ENCODE peak calls at places on chromosomes 16 and 17, in nine cellular contexts. One of them, this sample, is unnamed.

GRCh38 chr17:496761-497586 is 144.4 kb upstream of the RPH3AL start:
- DNase-seq in tibial artery: no peak
- DNase-seq in neuronal stem cell: no peak
- DNase-seq in GM23248: peak
- DNase-seq in A549: no peak
- DNase-seq in upper lobe of right lung: no peak
- DNase-seq in tibial nerve: no peak
- DNase-seq in stomach: no peak
- DNase-seq in HepG2: no peak
- DNase-seq in this sample: no peak

GRCh38 chr16:22627043-22627442 is 116.4 kb downstream of the NPIPB5 start:
- DNase-seq in tibial artery: no peak
- DNase-seq in neuronal stem cell: no peak
- DNase-seq in GM23248: no peak
- DNase-seq in A549: no peak
- DNase-seq in upper lobe of right lung: no peak
- DNase-seq in tibial nerve: no peak
- DNase-seq in stomach: no peak
- DNase-seq in HepG2: no peak
- DNase-seq in this sample: no peak

GRCh38 chr17:48757524-48757961 is 29.0 kb upstream of the HOXB13 start:
- DNase-seq in tibial artery: peak
- DNase-seq in neuronal stem cell: no peak
- DNase-seq in GM23248: peak
- DNase-seq in A549: no peak
- DNase-seq in upper lobe of right lung: no peak
- DNase-seq in tibial nerve: no peak
- DNase-seq in stomach: no peak
- DNase-seq in HepG2: no peak
- DNase-seq in this sample: no peak

GRCh38 chr16:88456356-88457292 is 3.5 kb downstream of the ZFPM1 start:
- DNase-seq in tibial artery: no peak
- DNase-seq in neuronal stem cell: no peak
- DNase-seq in GM23248: no peak
- DNase-seq in A549: no peak
- DNase-seq in upper lobe of right lung: no peak
- DNase-seq in tibial nerve: no peak
- DNase-seq in stomach: no peak
- DNase-seq in HepG2: no peak
- DNase-seq in this sample: no peak

GRCh38 chr16:75263291-75263962 is 12.0 kb upstream of the BCAR1 start:
- DNase-seq in tibial artery: no peak
- DNase-seq in neuronal stem cell: no peak
- DNase-seq in GM23248: peak
- DNase-seq in A549: no peak
- DNase-seq in upper lobe of right lung: no peak
- DNase-seq in tibial nerve: no peak
- DNase-seq in stomach: no peak
- DNase-seq in HepG2: no peak
- DNase-seq in this sample: no peak

GRCh38 chr17:9798724-9799123 is 7.3 kb upstream of the DHRS7C start:
- DNase-seq in tibial artery: no peak
- DNase-seq in neuronal stem cell: no peak
- DNase-seq in GM23248: no peak
- DNase-seq in A549: no peak
- DNase-seq in upper lobe of right lung: no peak
- DNase-seq in tibial nerve: no peak
- DNase-seq in stomach: no peak
- DNase-seq in HepG2: no peak
- DNase-seq in this sample: no peak

GRCh38 chr16:72312862-72313261 is 140.9 kb upstream of the PMFBP1 start:
- DNase-seq in tibial artery: no peak
- DNase-seq in neuronal stem cell: no peak
- DNase-seq in GM23248: peak
- DNase-seq in A549: no peak
- DNase-seq in upper lobe of right lung: no peak
- DNase-seq in tibial nerve: no peak
- DNase-seq in stomach: no peak
- DNase-seq in HepG2: no peak
- DNase-seq in this sample: no peak

GRCh38 chr16:50671644-50672260 is 9.4 kb downstream of the SNX20 start:
- DNase-seq in tibial artery: no peak
- DNase-seq in neuronal stem cell: no peak
- DNase-seq in GM23248: no peak
- DNase-seq in A549: peak
- DNase-seq in upper lobe of right lung: no peak
- DNase-seq in tibial nerve: no peak
- DNase-seq in stomach: no peak
- DNase-seq in HepG2: peak
- DNase-seq in this sample: no peak

GRCh38 chr17:77363821-77364361 is 223.1 kb downstream of the SEC14L1 start:
- DNase-seq in tibial artery: peak
- DNase-seq in neuronal stem cell: no peak
- DNase-seq in GM23248: peak
- DNase-seq in A549: no peak
- DNase-seq in upper lobe of right lung: peak
- DNase-seq in tibial nerve: no peak
- DNase-seq in stomach: no peak
- DNase-seq in HepG2: peak
- DNase-seq in this sample: no peak

GRCh38 chr17:50867856-50868438 is 1.8 kb upstream of the TOB1 start:
- DNase-seq in tibial artery: no peak
- DNase-seq in neuronal stem cell: no peak
- DNase-seq in GM23248: no peak
- DNase-seq in A549: no peak
- DNase-seq in upper lobe of right lung: no peak
- DNase-seq in tibial nerve: no peak
- DNase-seq in stomach: no peak
- DNase-seq in HepG2: no peak
- DNase-seq in this sample: no peak

GRCh38 chr16:1430759-1431496 is at the start of gene PERCC1:
- DNase-seq in tibial artery: no peak
- DNase-seq in neuronal stem cell: no peak
- DNase-seq in GM23248: no peak
- DNase-seq in A549: no peak
- DNase-seq in upper lobe of right lung: no peak
- DNase-seq in tibial nerve: no peak
- DNase-seq in stomach: peak
- DNase-seq in HepG2: peak
- DNase-seq in this sample: no peak

GRCh38 chr17:68351395-68351794 is 60.1 kb downstream of the ARSG start:
- DNase-seq in tibial artery: no peak
- DNase-seq in neuronal stem cell: no peak
- DNase-seq in GM23248: peak
- DNase-seq in A549: peak
- DNase-seq in upper lobe of right lung: no peak
- DNase-seq in tibial nerve: peak
- DNase-seq in stomach: no peak
- DNase-seq in HepG2: no peak
- DNase-seq in this sample: no peak

GRCh38 chr17:61775364-61775763 is 88.0 kb downstream of the BRIP1 start:
- DNase-seq in tibial artery: no peak
- DNase-seq in neuronal stem cell: no peak
- DNase-seq in GM23248: no peak
- DNase-seq in A549: no peak
- DNase-seq in upper lobe of right lung: no peak
- DNase-seq in tibial nerve: no peak
- DNase-seq in stomach: no peak
- DNase-seq in HepG2: no peak
- DNase-seq in this sample: no peak

GRCh38 chr17:80195671-80196529 is 24.2 kb downstream of the SGSH start:
- DNase-seq in tibial artery: no peak
- DNase-seq in neuronal stem cell: no peak
- DNase-seq in GM23248: peak
- DNase-seq in A549: no peak
- DNase-seq in upper lobe of right lung: no peak
- DNase-seq in tibial nerve: no peak
- DNase-seq in stomach: no peak
- DNase-seq in HepG2: peak
- DNase-seq in this sample: no peak

DNA sequence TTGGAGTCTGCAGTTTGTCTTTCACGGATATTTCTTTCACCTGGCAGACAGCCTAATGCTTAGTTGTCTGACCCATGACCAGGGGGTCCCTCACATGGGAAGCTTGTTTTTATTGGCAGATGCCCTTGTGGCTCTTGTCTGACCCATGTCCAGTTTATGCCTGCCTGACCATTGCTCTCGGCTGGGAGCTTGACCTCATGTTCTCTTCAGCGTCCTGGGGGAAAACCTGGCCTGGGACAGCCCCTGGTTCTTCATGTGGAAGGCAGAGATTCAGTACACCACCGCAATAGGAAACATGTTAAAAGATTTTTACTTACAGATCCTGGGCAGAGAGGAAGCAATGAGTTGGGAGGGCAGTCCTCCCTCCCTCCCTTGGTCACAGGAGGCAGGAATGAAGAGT is 302.8 kb upstream of the MYOCD start:
- DNase-seq in tibial artery: no peak
- DNase-seq in neuronal stem cell: no peak
- DNase-seq in GM23248: no peak
- DNase-seq in A549: no peak
- DNase-seq in upper lobe of right lung: no peak
- DNase-seq in tibial nerve: peak
- DNase-seq in stomach: no peak
- DNase-seq in HepG2: no peak
- DNase-seq in this sample: no peak
- H3K27ac ChIP-seq in tibial artery: peak
- H3K27ac ChIP-seq in neuronal stem cell: no peak
- H3K27ac ChIP-seq in GM23248: no peak
- H3K27ac ChIP-seq in A549: no peak
- H3K27ac ChIP-seq in upper lobe of right lung: no peak
- H3K27ac ChIP-seq in tibial nerve: no peak
- H3K27ac ChIP-seq in stomach: no peak
- H3K27ac ChIP-seq in HepG2: no peak
- H3K27ac ChIP-seq in this sample: no peak

GRCh38 chr17:81580481-81580880 is 28.3 kb upstream of the FAAP100 start:
- DNase-seq in tibial artery: no peak
- DNase-seq in neuronal stem cell: no peak
- DNase-seq in GM23248: no peak
- DNase-seq in A549: no peak
- DNase-seq in upper lobe of right lung: no peak
- DNase-seq in tibial nerve: no peak
- DNase-seq in stomach: no peak
- DNase-seq in HepG2: no peak
- DNase-seq in this sample: no peak

GRCh38 chr17:81582769-81583168 is 30.6 kb upstream of the FAAP100 start:
- DNase-seq in tibial artery: no peak
- DNase-seq in neuronal stem cell: no peak
- DNase-seq in GM23248: no peak
- DNase-seq in A549: no peak
- DNase-seq in upper lobe of right lung: no peak
- DNase-seq in tibial nerve: no peak
- DNase-seq in stomach: no peak
- DNase-seq in HepG2: no peak
- DNase-seq in this sample: no peak

GRCh38 chr17:81579821-81580321 is 27.7 kb upstream of the FAAP100 start:
- DNase-seq in tibial artery: no peak
- DNase-seq in neuronal stem cell: no peak
- DNase-seq in GM23248: peak
- DNase-seq in A549: no peak
- DNase-seq in upper lobe of right lung: no peak
- DNase-seq in tibial nerve: no peak
- DNase-seq in stomach: no peak
- DNase-seq in HepG2: no peak
- DNase-seq in this sample: no peak

GRCh38 chr17:81582341-81582740 is 30.2 kb upstream of the FAAP100 start:
- DNase-seq in tibial artery: no peak
- DNase-seq in neuronal stem cell: no peak
- DNase-seq in GM23248: peak
- DNase-seq in A549: no peak
- DNase-seq in upper lobe of right lung: no peak
- DNase-seq in tibial nerve: no peak
- DNase-seq in stomach: no peak
- DNase-seq in HepG2: no peak
- DNase-seq in this sample: no peak

GRCh38 chr17:81581758-81582157 is 29.6 kb upstream of the FAAP100 start:
- DNase-seq in tibial artery: no peak
- DNase-seq in neuronal stem cell: no peak
- DNase-seq in GM23248: no peak
- DNase-seq in A549: no peak
- DNase-seq in upper lobe of right lung: no peak
- DNase-seq in tibial nerve: no peak
- DNase-seq in stomach: no peak
- DNase-seq in HepG2: no peak
- DNase-seq in this sample: no peak
- H3K27ac ChIP-seq in tibial artery: no peak
- H3K27ac ChIP-seq in neuronal stem cell: no peak
- H3K27ac ChIP-seq in GM23248: peak
- H3K27ac ChIP-seq in A549: peak
- H3K27ac ChIP-seq in upper lobe of right lung: no peak
- H3K27ac ChIP-seq in tibial nerve: no peak
- H3K27ac ChIP-seq in stomach: no peak
- H3K27ac ChIP-seq in HepG2: no peak
- H3K27ac ChIP-seq in this sample: no peak

GRCh38 chr16:68492151-68492500 is 43.8 kb upstream of the SMPD3 start:
- DNase-seq in tibial artery: no peak
- DNase-seq in neuronal stem cell: no peak
- DNase-seq in GM23248: no peak
- DNase-seq in A549: no peak
- DNase-seq in upper lobe of right lung: no peak
- DNase-seq in tibial nerve: no peak
- DNase-seq in stomach: no peak
- DNase-seq in HepG2: no peak
- DNase-seq in this sample: no peak
- H3K27ac ChIP-seq in tibial artery: no peak
- H3K27ac ChIP-seq in neuronal stem cell: no peak
- H3K27ac ChIP-seq in GM23248: no peak
- H3K27ac ChIP-seq in A549: no peak
- H3K27ac ChIP-seq in upper lobe of right lung: no peak
- H3K27ac ChIP-seq in tibial nerve: no peak
- H3K27ac ChIP-seq in stomach: peak
- H3K27ac ChIP-seq in HepG2: no peak
- H3K27ac ChIP-seq in this sample: no peak

DNA sequence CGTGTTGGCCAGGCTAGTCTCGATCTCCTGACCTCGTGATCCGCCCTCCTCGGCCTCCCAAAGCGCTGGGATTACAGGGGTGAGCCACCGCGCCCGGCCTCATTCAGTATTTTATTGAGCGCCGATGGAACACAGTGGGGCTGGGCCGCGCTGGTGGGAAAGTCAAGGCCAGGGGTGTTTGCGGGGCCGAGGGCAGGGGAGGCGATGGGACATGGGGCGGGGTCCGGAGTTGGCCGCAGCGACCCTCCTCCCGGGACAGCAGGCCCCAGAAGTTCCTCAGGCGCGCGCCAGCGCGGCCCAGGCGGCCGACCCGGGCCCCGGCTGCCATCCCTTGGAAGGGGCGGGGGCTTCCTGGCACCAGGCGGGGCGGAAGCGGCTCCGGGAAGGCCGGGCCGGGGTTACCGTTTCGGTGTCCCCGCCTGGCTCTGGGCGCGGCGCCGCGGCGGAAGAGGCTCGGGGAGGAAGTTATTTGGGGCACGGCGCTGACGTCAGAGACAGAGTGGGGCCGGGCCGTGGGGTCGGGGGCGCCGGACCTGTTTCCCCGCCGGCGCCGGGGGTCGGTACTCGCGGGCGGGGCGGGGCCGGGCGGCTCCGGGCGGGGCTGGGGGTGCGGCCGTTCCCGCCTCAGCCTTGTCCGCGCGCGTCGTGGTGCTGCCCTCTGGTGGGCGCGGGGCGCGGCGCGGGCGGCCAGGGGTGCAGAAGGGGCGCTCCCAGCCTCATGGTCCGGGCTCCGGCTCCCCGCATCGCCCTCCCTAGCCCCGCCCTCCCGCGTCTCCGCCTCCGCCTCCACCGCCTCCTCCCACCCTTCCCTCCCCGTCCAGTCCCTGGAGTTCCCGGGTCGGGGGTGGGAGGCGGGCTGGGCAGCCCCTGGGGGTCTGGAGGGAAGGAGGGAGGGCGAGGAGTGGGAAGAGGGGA is 952 bp upstream of the PRSS27 start:
- DNase-seq in tibial artery: peak
- DNase-seq in neuronal stem cell: peak
- DNase-seq in GM23248: peak
- DNase-seq in A549: peak
- DNase-seq in upper lobe of right lung: peak
- DNase-seq in tibial nerve: peak
- DNase-seq in stomach: peak
- DNase-seq in HepG2: peak
- DNase-seq in this sample: peak
- H3K27ac ChIP-seq in tibial artery: peak
- H3K27ac ChIP-seq in neuronal stem cell: peak
- H3K27ac ChIP-seq in GM23248: no peak
- H3K27ac ChIP-seq in A549: peak
- H3K27ac ChIP-seq in upper lobe of right lung: peak
- H3K27ac ChIP-seq in tibial nerve: peak
- H3K27ac ChIP-seq in stomach: peak
- H3K27ac ChIP-seq in HepG2: peak
- H3K27ac ChIP-seq in this sample: peak

This sample was measured in substantia nigra.